ENCODE peak calls at places on chromosomes 13 and 19, in four cellular contexts. A is endothelial cell, W is Panc1, U is cardiac fibroblast. M is an unnamed sample.

GRCh38 chr13:41470187-41470586 is 12.8 kb downstream of the RGCC start:
- DNase-seq in A (no peak), W (no peak), U (no peak), M (no peak)

GRCh38 chr13:22187329-22187728 is 516.5 kb downstream of the FGF9 start:
- DNase-seq in A (no peak), W (no peak), U (no peak), M (no peak)

GRCh38 chr19:927044-927706 is 1.3 kb downstream of the ARID3A start:
- DNase-seq in A (peak), W (no peak), U (peak), M (no peak)

GRCh38 chr13:77509221-77509620 is 26.3 kb upstream of the SCEL start:
- DNase-seq in A (no peak), W (no peak), U (peak), M (no peak)

GRCh38 chr13:113630296-113630695 is 27.7 kb downstream of the ATP4B start:
- DNase-seq in A (no peak), W (no peak), U (no peak), M (no peak)

GRCh38 chr19:704447-704741 is 4.3 kb upstream of the PALM start:
- DNase-seq in A (no peak), W (no peak), U (no peak), M (no peak)

GRCh38 chr19:42202290-42202867 is 15.1 kb downstream of the DEDD2 start:
- DNase-seq in A (no peak), W (no peak), U (no peak), M (no peak)

GRCh38 chr13:30818323-30818960 is 83.1 kb downstream of the ALOX5AP start:
- DNase-seq in A (no peak), W (no peak), U (peak), M (no peak)

GRCh38 chr13:48808689-48809088 is 155.0 kb downstream of the CYSLTR2 start:
- DNase-seq in A (no peak), W (no peak), U (peak), M (no peak)

GRCh38 chr13:99370476-99371272 is 63.5 kb upstream of the GPR183 start:
- DNase-seq in A (no peak), W (no peak), U (no peak), M (no peak)

GRCh38 chr13:32453981-32454380 is 26.1 kb upstream of the N4BP2L1 start:
- DNase-seq in A (no peak), W (no peak), U (peak), M (no peak)

GRCh38 chr19:10318807-10319426 is 3.1 kb upstream of the FDX2 start:
- DNase-seq in A (no peak), W (no peak), U (no peak), M (no peak)

GRCh38 chr19:40578442-40578908 is 1.8 kb downstream of the SHKBP1 start:
- DNase-seq in A (peak), W (no peak), U (peak), M (no peak)

GRCh38 chr19:15323496-15324235 is 8.7 kb downstream of the BRD4 start:
- DNase-seq in A (no peak), W (no peak), U (peak), M (peak)

GRCh38 chr13:97856001-97856675 is 97.3 kb upstream of the IPO5 start:
- DNase-seq in A (no peak), W (no peak), U (peak), M (no peak)

GRCh38 chr19:52566588-52566987 is 3.5 kb upstream of the ZNF701 start:
- DNase-seq in A (no peak), W (peak), U (peak), M (no peak)

GRCh38 chr19:7522923-7523667 is 671 bp downstream of the MCOLN1 start:
- DNase-seq in A (no peak), W (no peak), U (peak), M (no peak)

GRCh38 chr13:50521191-50521590 is 322.3 kb downstream of the DLEU7 start:
- DNase-seq in A (no peak), W (no peak), U (no peak), M (no peak)

GRCh38 chr13:42384265-42384664 is 112.3 kb downstream of the AKAP11 start:
- DNase-seq in A (no peak), W (no peak), U (peak), M (no peak)

GRCh38 chr19:8611890-8612806 is 1.6 kb upstream of the ADAMTS10 start:
- DNase-seq in A (no peak), W (no peak), U (peak), M (no peak)

GRCh38 chr13:98478134-98479129 is 98.5 kb downstream of the STK24 start:
- DNase-seq in A (peak), W (no peak), U (peak), M (no peak)

GRCh38 chr13:114140131-114140908 is 7.9 kb upstream of the RASA3 start:
- DNase-seq in A (no peak), W (no peak), U (no peak), M (no peak)

GRCh38 chr19:54169149-54169731 is 3.7 kb downstream of the TMC4 start:
- DNase-seq in A (no peak), W (no peak), U (no peak), M (no peak)

GRCh38 chr13:78603240-78603947 is at the start of gene POU4F1:
- DNase-seq in A (peak), W (no peak), U (no peak), M (peak)

GRCh38 chr19:29682236-29682895 is 17.1 kb downstream of the PLEKHF1 start:
- DNase-seq in A (no peak), W (no peak), U (no peak), M (no peak)

GRCh38 chr19:14059093-14059480 is 2.8 kb downstream of the PALM3 start:
- DNase-seq in A (peak), W (no peak), U (no peak), M (no peak)

GRCh38 chr19:35557539-35558399 is 5.7 kb downstream of the ATP4A start:
- DNase-seq in A (peak), W (no peak), U (peak), M (peak)

GRCh38 chr13:28953714-28954113 is 133.6 kb downstream of the MTUS2 start:
- DNase-seq in A (no peak), W (no peak), U (no peak), M (no peak)
- TF ChIP-seq CTCF in A (no peak), W (no peak), U (no peak), M (no peak)

GRCh38 chr13:28657784-28658538 is 969 bp upstream of the POMP start:
- DNase-seq in A (no peak), W (no peak), U (peak), M (no peak)
- TF ChIP-seq CTCF in A (no peak), W (no peak), U (peak), M (no peak)

GRCh38 chr13:81396172-81396571 is 1055.2 kb upstream of the SPRY2 start:
- DNase-seq in A (no peak), W (no peak), U (no peak), M (no peak)
- TF ChIP-seq CTCF in A (no peak), W (no peak), U (no peak), M (no peak)

GRCh38 chr13:37602743-37603381 is 4.3 kb upstream of the POSTN start:
- DNase-seq in A (no peak), W (no peak), U (peak), M (no peak)

GRCh38 chr13:37608750-37609339 is 10.3 kb upstream of the POSTN start:
- DNase-seq in A (no peak), W (no peak), U (peak), M (no peak)
- TF ChIP-seq CTCF in A (peak), W (peak), U (peak), M (no peak)

DNA sequence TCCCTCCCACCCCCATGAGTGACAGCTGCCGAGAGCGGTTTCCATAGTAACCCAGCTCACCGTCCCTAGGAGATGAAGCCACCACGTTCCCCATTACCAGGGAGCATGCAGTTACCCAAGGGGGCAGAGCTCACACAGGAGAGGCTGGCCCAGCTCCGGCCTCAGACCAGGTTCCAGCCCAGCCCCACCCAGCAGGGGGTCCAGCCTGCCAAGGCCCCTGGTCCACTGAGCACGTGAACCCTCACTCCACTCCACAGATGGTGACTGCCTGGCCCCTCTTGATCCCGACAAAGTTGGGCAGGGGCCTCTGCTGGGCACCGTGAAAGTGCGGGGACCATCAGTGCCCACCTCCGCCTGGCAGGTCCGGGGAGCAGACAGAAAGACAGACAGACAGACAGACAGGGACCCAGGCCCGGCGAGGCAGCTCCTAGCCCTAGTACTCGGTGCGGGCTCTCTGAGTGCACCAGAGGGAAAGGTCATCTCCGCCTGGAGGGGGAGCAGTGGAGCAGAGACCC is 50.7 kb downstream of the CELF5 start:
- DNase-seq in A (peak), W (no peak), U (no peak), M (peak)
- TF ChIP-seq CTCF in A (peak), W (no peak), U (peak), M (no peak)

GRCh38 chr13:44818428-44818827 is 170.8 kb downstream of the NUFIP1 start:
- DNase-seq in A (no peak), W (no peak), U (peak), M (no peak)
- TF ChIP-seq CTCF in A (no peak), W (no peak), U (no peak), M (no peak)

GRCh38 chr13:24271611-24272451 is 37.5 kb upstream of the C1QTNF9 start:
- DNase-seq in A (no peak), W (no peak), U (peak), M (peak)
- TF ChIP-seq CTCF in A (no peak), W (no peak), U (no peak), M (no peak)

GRCh38 chr13:44690376-44690775 is 114.2 kb upstream of the TSC22D1 start:
- DNase-seq in A (no peak), W (no peak), U (no peak), M (no peak)
- TF ChIP-seq CTCF in A (no peak), W (no peak), U (no peak), M (no peak)

M was measured in Calu3.